ENCODE peak calls at places on chromosomes 12 and 14, in six cellular contexts. H is stimulated activated CD4-positive, alpha-beta T cell treated with anti-CD3 and anti-CD28 coated beads, Interleukin-1b, Interleukin-23, amount 100 ng/mL, for 24 hours; K is NCI-H1105 treated with DMSO at 0.1 percent for 48 hours; V is psoas muscle; G is H7; P is neuronal stem cell. O is an unnamed sample.

GRCh38 chr12:76010732-76011458 is 20.7 kb downstream of the PHLDA1 start:
- DNase-seq in H (no peak), K (peak; percentile 48), V (no peak), G (no peak), P (no peak), O (no peak)

GRCh38 chr12:91854725-91855124 is 290.9 kb downstream of the BTG1 start:
- DNase-seq in H (no peak), K (no peak), V (no peak), G (no peak), P (no peak), O (peak; percentile 8)

GRCh38 chr12:113239288-113239771 is 18.1 kb downstream of the TPCN1 start:
- DNase-seq in H (no peak), K (no peak), V (peak; percentile 51), G (no peak), P (no peak), O (peak; percentile 81)

GRCh38 chr12:114092981-114093380 is 126.9 kb upstream of the RBM19 start:
- DNase-seq in H (no peak), K (no peak), V (no peak), G (no peak), P (no peak), O (no peak)

GRCh38 chr12:91155990-91156389 is 26.6 kb downstream of the DCN start:
- DNase-seq in H (no peak), K (no peak), V (no peak), G (peak; percentile 4), P (no peak), O (no peak)

GRCh38 chr12:80958162-80958561 is 20.4 kb upstream of the LIN7A start:
- DNase-seq in H (no peak), K (no peak), V (no peak), G (no peak), P (no peak), O (no peak)

GRCh38 chr12:33427071-33427470 is 12.5 kb downstream of the SYT10 start:
- DNase-seq in H (no peak), K (peak; percentile 14), V (no peak), G (peak; percentile 41), P (no peak), O (no peak)

GRCh38 chr12:32435921-32436710 is 36.8 kb downstream of the FGD4 start:
- DNase-seq in H (no peak), K (no peak), V (no peak), G (no peak), P (no peak), O (no peak)

GRCh38 chr12:12951504-12951903 is 466 bp downstream of the GPRC5D start:
- DNase-seq in H (no peak), K (no peak), V (no peak), G (no peak), P (no peak), O (no peak)

GRCh38 chr14:100586520-100587247 is 533 bp downstream of the BEGAIN start:
- DNase-seq in H (no peak), K (peak; percentile 39), V (peak; percentile 15), G (peak; percentile 89), P (no peak), O (no peak)

GRCh38 chr12:88258396-88258795 is 116.3 kb downstream of the TMTC3 start:
- DNase-seq in H (no peak), K (no peak), V (no peak), G (no peak), P (no peak), O (no peak)

GRCh38 chr12:131264625-131265024 is 310.9 kb downstream of the ADGRD1 start:
- DNase-seq in H (no peak), K (peak; percentile 3), V (no peak), G (no peak), P (no peak), O (peak; percentile 98)

GRCh38 chr12:88854260-88854659 is 274.0 kb upstream of the KITLG start:
- DNase-seq in H (no peak), K (no peak), V (no peak), G (no peak), P (no peak), O (no peak)

GRCh38 chr12:14828896-14829295 is 14.4 kb downstream of the ART4 start:
- DNase-seq in H (no peak), K (no peak), V (no peak), G (peak; percentile 28), P (no peak), O (no peak)

GRCh38 chr12:45695035-45695434 is 34.5 kb upstream of the ARID2 start:
- DNase-seq in H (no peak), K (no peak), V (no peak), G (no peak), P (no peak), O (no peak)

GRCh38 chr12:6620137-6620884 is 13.1 kb upstream of the CHD4 start:
- DNase-seq in H (no peak), K (no peak), V (peak; percentile 39), G (peak; percentile 93), P (no peak), O (peak; percentile 55)

GRCh38 chr12:53077030-53077429 is 2.2 kb downstream of the SPRYD3 start:
- DNase-seq in H (no peak), K (no peak), V (no peak), G (peak; percentile 5), P (no peak), O (no peak)

GRCh38 chr14:35897616-35898111 is 71.5 kb downstream of the BRMS1L start:
- DNase-seq in H (no peak), K (peak; percentile 25), V (no peak), G (no peak), P (peak; percentile 40), O (no peak)

GRCh38 chr12:113070117-113070906 is 13.8 kb downstream of the DTX1 start:
- DNase-seq in H (no peak), K (no peak), V (no peak), G (no peak), P (no peak), O (peak; percentile 23)

GRCh38 chr12:27999521-27999920 is 27.0 kb upstream of the PTHLH start:
- DNase-seq in H (no peak), K (no peak), V (no peak), G (no peak), P (no peak), O (no peak)

GRCh38 chr12:121304306-121304705 is 7.8 kb upstream of the CAMKK2 start:
- DNase-seq in H (no peak), K (no peak), V (no peak), G (no peak), P (no peak), O (no peak)

GRCh38 chr12:123091756-123092155 is 59.1 kb downstream of the PITPNM2 start:
- DNase-seq in H (no peak), K (no peak), V (no peak), G (no peak), P (no peak), O (no peak)

GRCh38 chr14:52769889-52770288 is 21.5 kb downstream of the GNPNAT1 start:
- DNase-seq in H (no peak), K (no peak), V (no peak), G (no peak), P (no peak), O (no peak)

GRCh38 chr14:47270715-47271114 is 404.7 kb downstream of the MDGA2 start:
- DNase-seq in H (no peak), K (no peak), V (no peak), G (no peak), P (no peak), O (no peak)

GRCh38 chr12:67568055-67568454 is 80.5 kb upstream of the DYRK2 start:
- DNase-seq in H (no peak), K (no peak), V (no peak), G (no peak), P (no peak), O (no peak)

GRCh38 chr12:39461059-39461458 is 18.1 kb upstream of the KIF21A start:
- DNase-seq in H (no peak), K (no peak), V (no peak), G (no peak), P (no peak), O (no peak)

GRCh38 chr12:79690156-79690605 is 583 bp downstream of the PAWR start:
- DNase-seq in H (no peak), K (peak; percentile 66), V (no peak), G (no peak), P (peak; percentile 67), O (peak; percentile 47)

GRCh38 chr12:114876968-114877680 is 193.1 kb upstream of the TBX3 start:
- DNase-seq in H (no peak), K (no peak), V (no peak), G (no peak), P (no peak), O (no peak)

GRCh38 chr12:121719926-121720414 is 7.4 kb downstream of the TMEM120B start:
- DNase-seq in H (no peak), K (no peak), V (no peak), G (peak; percentile 1), P (no peak), O (no peak)

GRCh38 chr12:32217354-32218310 is 111.0 kb downstream of the BICD1 start:
- DNase-seq in H (no peak), K (no peak), V (peak; percentile 16), G (no peak), P (no peak), O (no peak)

GRCh38 chr12:58105225-58106119 is 164.1 kb downstream of the ATP23 start:
- DNase-seq in H (no peak), K (no peak), V (no peak), G (peak; percentile 36), P (no peak), O (peak; percentile 2)

GRCh38 chr14:99460793-99461192 is 19.9 kb downstream of the SETD3 start:
- DNase-seq in H (no peak), K (no peak), V (no peak), G (peak; percentile 63), P (no peak), O (no peak)